ENCODE peak calls at places on chromosomes 6 and 20, in four cellular contexts. U is HepG2, I is K562, A is GM12878. R is an unnamed sample.

GRCh38 chr6:37303891-37304503 is 46.1 kb upstream of the TMEM217 start:
- DNase-seq in U (peak; percentile 36), I (peak; percentile 57), A (no peak), R (peak; percentile 44)

GRCh38 chr20:35000311-35000921 is 44.7 kb downstream of the MYH7B start:
- DNase-seq in U (no peak), I (no peak), A (no peak), R (no peak)

GRCh38 chr6:69086689-69087088 is 451.6 kb downstream of the ADGRB3 start:
- DNase-seq in U (no peak), I (no peak), A (no peak), R (no peak)

GRCh38 chr6:31740397-31741223 is 805 bp downstream of the MSH5 start:
- DNase-seq in U (no peak), I (no peak), A (no peak), R (no peak)

GRCh38 chr6:136782021-136782770 is 10.1 kb downstream of the MAP3K5 start:
- DNase-seq in U (no peak), I (no peak), A (no peak), R (no peak)

GRCh38 chr6:164184410-164184809 is 769.9 kb downstream of the QKI start:
- DNase-seq in U (no peak), I (no peak), A (no peak), R (no peak)

GRCh38 chr6:30821862-30822784 is 62.2 kb upstream of the DDR1 start:
- DNase-seq in U (peak; percentile 70), I (peak; percentile 51), A (no peak), R (peak; percentile 68)

GRCh38 chr6:29728173-29728879 is 5.1 kb downstream of the HLA-F start:
- DNase-seq in U (no peak), I (no peak), A (no peak), R (no peak)

GRCh38 chr6:126117251-126117650 is 130.9 kb downstream of the TRMT11 start:
- DNase-seq in U (no peak), I (no peak), A (no peak), R (no peak)

GRCh38 chr6:32972353-32973143 is 4.2 kb downstream of the BRD2 start:
- DNase-seq in U (no peak), I (peak; percentile 76), A (no peak), R (peak; percentile 35)

GRCh38 chr20:49318430-49319203 is 40.8 kb upstream of the ZNFX1 start:
- DNase-seq in U (no peak), I (no peak), A (no peak), R (peak; percentile 65)

GRCh38 chr6:76683985-76684384 is 611.5 kb upstream of the IMPG1 start:
- DNase-seq in U (no peak), I (no peak), A (no peak), R (peak; percentile 49)

GRCh38 chr20:49320460-49320859 is 42.6 kb upstream of the ZNFX1 start:
- DNase-seq in U (peak; percentile 47), I (no peak), A (no peak), R (peak; percentile 91)

GRCh38 chr20:52749020-52749419 is 223.1 kb upstream of the TSHZ2 start:
- DNase-seq in U (no peak), I (no peak), A (no peak), R (no peak)

GRCh38 chr20:13220194-13220856 is 749 bp upstream of the ISM1 start:
- DNase-seq in U (no peak), I (no peak), A (no peak), R (peak; percentile 87)

GRCh38 chr6:139943391-139943790 is 568.9 kb upstream of the CITED2 start:
- DNase-seq in U (peak; percentile 12), I (no peak), A (no peak), R (no peak)

GRCh38 chr20:35901678-35902544 is 52.4 kb downstream of the SCAND1 start:
- DNase-seq in U (peak; percentile 33), I (peak; percentile 52), A (no peak), R (no peak)

GRCh38 chr20:57469418-57470211 is 55.3 kb downstream of the CTCFL start:
- DNase-seq in U (no peak), I (no peak), A (no peak), R (peak; percentile 37)

GRCh38 chr6:24099181-24099580 is 26.8 kb upstream of the NRSN1 start:
- DNase-seq in U (no peak), I (no peak), A (peak; percentile 7), R (no peak)

GRCh38 chr20:24365685-24366084 is 103.7 kb upstream of the SYNDIG1 start:
- DNase-seq in U (no peak), I (no peak), A (no peak), R (no peak)

GRCh38 chr6:132763269-132763668 is 5.6 kb upstream of the VNN2 start:
- DNase-seq in U (no peak), I (no peak), A (peak; percentile 32), R (peak; percentile 5)

GRCh38 chr6:162450358-162450757 is 277.2 kb downstream of the PRKN start:
- DNase-seq in U (peak; percentile 7), I (no peak), A (no peak), R (no peak)

GRCh38 chr6:36441307-36441894 is 1.3 kb downstream of the PXT1 start:
- DNase-seq in U (peak; percentile 94), I (peak; percentile 93), A (peak; percentile 83), R (peak; percentile 84)

DNA sequence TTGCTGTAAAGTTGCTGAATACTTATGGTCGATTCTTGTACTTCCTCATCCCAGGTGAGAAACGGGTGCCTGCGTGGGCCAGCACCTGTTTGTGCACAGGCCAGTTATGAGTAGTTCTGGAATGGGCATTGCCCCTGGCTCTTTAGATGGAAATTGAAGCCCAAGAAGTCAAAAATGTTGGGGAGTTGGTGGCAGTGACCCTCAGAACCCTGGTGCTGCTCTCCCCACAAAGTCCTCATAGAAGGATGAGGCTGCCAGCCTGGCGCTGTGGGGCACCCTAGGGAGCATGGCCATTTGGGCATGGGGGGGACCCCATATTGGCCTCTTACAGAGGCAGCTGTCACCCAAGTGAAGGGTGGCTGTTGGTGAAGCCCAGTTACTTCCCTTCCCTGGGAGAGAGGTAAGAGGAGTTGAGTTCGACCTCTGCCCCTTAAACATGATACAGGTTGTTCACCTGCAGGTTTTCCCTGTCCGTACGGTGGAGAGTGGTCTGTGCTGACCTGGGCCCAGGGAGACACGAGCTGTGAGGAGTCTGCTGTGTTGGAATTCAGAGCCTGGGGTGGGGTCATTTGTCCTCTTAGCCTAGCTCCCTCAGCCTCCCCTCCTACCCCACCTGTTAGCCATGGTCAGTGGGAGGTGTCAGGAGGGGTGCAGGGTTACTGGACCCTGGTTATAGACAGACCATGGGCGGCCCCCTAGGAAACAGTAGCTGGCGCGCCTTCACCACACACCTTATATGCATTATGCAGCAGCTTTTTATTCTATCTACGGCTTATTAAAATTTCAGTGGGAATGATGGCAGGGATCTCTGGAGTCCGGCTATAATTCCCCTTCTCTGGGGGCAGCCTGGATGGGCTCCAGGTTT is 4.9 kb downstream of the HMGA1 start:
- DNase-seq in U (no peak), I (peak; percentile 7), A (no peak), R (no peak)
- H3K79me2 ChIP-seq in U (peaks cover 25% of the 10 kb centered on the region), I (peaks cover 73% of the 10 kb centered on the region), A (peaks cover 48% of the 10 kb centered on the region), R (peaks cover 66% of the 10 kb centered on the region)

GRCh38 chr6:10565913-10566312 is 44.8 kb downstream of the GCNT2 start:
- DNase-seq in U (no peak), I (no peak), A (no peak), R (no peak)

GRCh38 chr6:10569392-10570127 is 48.4 kb downstream of the GCNT2 start:
- DNase-seq in U (no peak), I (no peak), A (no peak), R (no peak)

GRCh38 chr6:10564975-10565374 is 43.8 kb downstream of the GCNT2 start:
- DNase-seq in U (no peak), I (no peak), A (no peak), R (no peak)

GRCh38 chr6:10561566-10562088 is 40.5 kb downstream of the GCNT2 start:
- DNase-seq in U (no peak), I (no peak), A (no peak), R (no peak)

DNA sequence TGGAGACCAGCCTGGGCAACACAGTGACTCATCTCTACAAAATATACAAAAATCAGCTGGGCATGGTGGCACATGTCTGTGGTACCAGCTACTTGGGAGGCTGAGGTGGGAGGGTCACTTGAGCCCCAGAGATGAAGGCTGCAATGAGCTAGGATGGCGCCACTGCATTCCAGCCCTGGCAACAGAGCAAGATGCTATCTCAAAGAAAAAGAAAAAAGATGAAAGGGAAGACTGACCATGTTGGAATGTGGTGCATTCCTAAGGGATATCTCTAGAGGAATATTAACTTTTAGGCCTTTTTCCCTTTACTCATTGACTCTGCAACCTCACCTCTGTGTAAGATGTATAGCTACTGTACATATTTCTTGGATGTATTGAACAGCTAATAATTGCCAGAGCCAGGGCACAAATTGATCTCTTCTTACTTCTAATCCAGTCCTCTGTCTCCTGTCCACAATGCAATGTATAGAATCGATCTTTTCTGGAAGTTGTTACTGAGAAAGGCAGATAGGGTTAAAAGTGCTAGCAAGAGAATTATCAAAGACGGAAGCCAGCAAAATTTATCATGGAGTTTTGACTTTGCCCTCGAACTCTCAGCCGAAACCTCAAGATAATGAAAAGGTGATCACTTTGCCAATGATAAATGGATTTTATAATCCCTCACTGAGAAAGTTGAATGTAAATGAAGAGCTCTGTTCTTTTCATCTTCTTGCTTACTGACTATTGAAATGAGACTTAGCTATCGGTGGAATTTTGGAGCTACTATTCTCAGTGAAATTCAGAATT is 46.3 kb downstream of the GCNT2 start:
- DNase-seq in U (peak; percentile 88), I (no peak), A (no peak), R (no peak)
- TF ChIP-seq JUNB in U (no peak), I (no peak), A (no peak), R (no peak)

DNA sequence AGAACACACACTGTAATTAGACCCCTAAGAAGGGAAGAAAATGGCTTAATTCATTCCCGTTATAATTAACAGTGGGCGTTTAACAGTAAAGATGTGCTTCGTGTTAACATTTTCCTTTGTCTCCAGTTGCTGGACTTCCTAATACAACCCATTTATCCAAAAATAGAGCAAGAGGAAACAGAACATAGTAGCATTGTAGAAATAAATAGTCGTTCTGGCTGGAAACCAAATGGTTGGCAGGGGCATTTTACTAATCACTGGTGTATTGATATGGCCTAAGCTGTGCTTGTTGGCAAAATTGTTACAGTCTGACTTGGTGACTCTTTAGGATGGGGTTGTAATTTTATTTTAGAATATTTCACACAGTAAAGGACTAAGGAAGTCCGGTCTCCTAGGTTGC is 89.8 kb downstream of the BMP6 start:
- DNase-seq in U (no peak), I (no peak), A (no peak), R (no peak)
- H3K79me2 ChIP-seq in U (no peaks in the 10 kb centered on the region), I (no peaks in the 10 kb centered on the region), A (no peaks in the 10 kb centered on the region), R (no peaks in the 10 kb centered on the region)

GRCh38 chr20:55103188-55103587 is 627.8 kb downstream of the DOK5 start:
- DNase-seq in U (no peak), I (peak; percentile 78), A (no peak), R (no peak)
- TF ChIP-seq JUNB in U (no peak), I (no peak), A (no peak), R (no peak)

DNA sequence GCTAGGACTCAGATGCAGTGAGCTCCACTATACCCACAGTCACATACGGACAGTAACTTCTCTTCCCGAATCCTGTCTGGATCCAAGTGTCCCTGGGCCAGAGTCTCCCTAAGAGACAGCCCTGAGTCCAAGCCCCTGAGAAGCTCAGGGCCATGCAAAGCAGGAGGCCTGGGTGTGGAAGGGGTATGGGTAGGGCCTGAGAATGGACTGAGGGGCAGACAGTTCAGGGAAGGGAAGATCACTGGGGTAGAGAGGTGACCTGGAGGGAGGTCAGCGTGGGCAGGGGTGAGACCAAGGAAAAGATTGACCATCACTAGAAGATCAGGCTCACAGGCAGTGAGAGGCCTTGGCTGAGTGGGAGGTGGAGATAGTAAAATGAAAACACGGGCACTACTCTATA is 8.8 kb downstream of the RPS6KA2 start:
- DNase-seq in U (no peak), I (no peak), A (no peak), R (no peak)
- H3K79me2 ChIP-seq in U (no peaks in the 10 kb centered on the region), I (no peaks in the 10 kb centered on the region), A (no peaks in the 10 kb centered on the region), R (peaks cover 85% of the 10 kb centered on the region)

R was measured in GM23338.